ENCODE peak calls at places on chromosomes 3 and 15, in seven cellular contexts. T, F, E, I, W, M and G are unnamed samples.

GRCh38 chr3:111152506-111152905 is 80.9 kb downstream of the NECTIN3 start:
- DNase-seq in T (no peak), F (no peak), E (no peak), I (no peak), W (no peak), M (no peak), G (no peak)

GRCh38 chr3:133883657-133884546 is 11.8 kb downstream of the RAB6B start:
- DNase-seq in T (no peak), F (no peak), E (no peak), I (peak; percentile 7), W (no peak), M (no peak), G (no peak)

GRCh38 chr3:169118666-169119370 is 544.7 kb downstream of the MECOM start:
- DNase-seq in T (no peak), F (no peak), E (no peak), I (no peak), W (no peak), M (no peak), G (no peak)

GRCh38 chr3:195566797-195567196 is 16.9 kb downstream of the APOD start:
- DNase-seq in T (no peak), F (no peak), E (no peak), I (no peak), W (no peak), M (no peak), G (no peak)

GRCh38 chr3:191020730-191021405 is 158.4 kb upstream of the GMNC start:
- DNase-seq in T (no peak), F (no peak), E (no peak), I (no peak), W (no peak), M (no peak), G (no peak)

GRCh38 chr3:30720586-30721313 is 114.3 kb downstream of the TGFBR2 start:
- DNase-seq in T (no peak), F (no peak), E (no peak), I (no peak), W (no peak), M (no peak), G (no peak)

GRCh38 chr15:73921257-73921890 is 4.9 kb upstream of the LOXL1 start:
- DNase-seq in T (no peak), F (no peak), E (no peak), I (no peak), W (no peak), M (no peak), G (no peak)

GRCh38 chr15:63052961-63053698 is 10.6 kb downstream of the TPM1 start:
- DNase-seq in T (peak; percentile 42), F (peak; percentile 76), E (no peak), I (peak; percentile 59), W (no peak), M (peak; percentile 42), G (no peak)

GRCh38 chr15:27057904-27058645 is 87.1 kb downstream of the GABRG3 start:
- DNase-seq in T (no peak), F (no peak), E (no peak), I (no peak), W (no peak), M (peak; percentile 22), G (no peak)

GRCh38 chr15:91469627-91470567 is 369.8 kb downstream of the SV2B start:
- DNase-seq in T (peak; percentile 19), F (no peak), E (no peak), I (peak; percentile 48), W (no peak), M (no peak), G (no peak)

GRCh38 chr15:69346112-69346511 is 47.4 kb downstream of the PAQR5 start:
- DNase-seq in T (no peak), F (no peak), E (no peak), I (no peak), W (no peak), M (peak; percentile 35), G (no peak)

GRCh38 chr3:99520511-99520910 is 117.9 kb upstream of the COL8A1 start:
- DNase-seq in T (no peak), F (no peak), E (no peak), I (no peak), W (no peak), M (no peak), G (no peak)

GRCh38 chr15:51270706-51271105 is 67.7 kb downstream of the CYP19A1 start:
- DNase-seq in T (no peak), F (no peak), E (no peak), I (no peak), W (no peak), M (no peak), G (no peak)

GRCh38 chr15:30671309-30671708 is 45.4 kb downstream of the ARHGAP11B start:
- DNase-seq in T (no peak), F (no peak), E (no peak), I (no peak), W (no peak), M (no peak), G (no peak)

GRCh38 chr3:170076715-170077238 is 39.0 kb downstream of the GPR160 start:
- DNase-seq in T (no peak), F (no peak), E (no peak), I (no peak), W (no peak), M (peak; percentile 45), G (no peak)

GRCh38 chr15:67201136-67201535 is 53.3 kb downstream of the AAGAB start:
- DNase-seq in T (no peak), F (no peak), E (no peak), I (no peak), W (no peak), M (no peak), G (no peak)

GRCh38 chr3:71117572-71118247 is 465.8 kb downstream of the FOXP1 start:
- DNase-seq in T (no peak), F (no peak), E (no peak), I (peak; percentile 52), W (no peak), M (no peak), G (no peak)

GRCh38 chr3:151346292-151346691 is 16.9 kb upstream of the P2RY13 start:
- DNase-seq in T (no peak), F (no peak), E (no peak), I (no peak), W (no peak), M (no peak), G (no peak)

GRCh38 chr3:183253961-183254815 is 1.1 kb downstream of the B3GNT5 start:
- DNase-seq in T (peak; percentile 45), F (no peak), E (no peak), I (peak; percentile 40), W (peak; percentile 70), M (peak; percentile 54), G (no peak)

GRCh38 chr3:169573129-169573528 is 90.4 kb downstream of the MECOM start:
- DNase-seq in T (no peak), F (no peak), E (no peak), I (no peak), W (no peak), M (peak; percentile 19), G (no peak)

GRCh38 chr15:80619677-80620076 is 75.4 kb upstream of the ABHD17C start:
- DNase-seq in T (no peak), F (no peak), E (no peak), I (no peak), W (no peak), M (peak; percentile 65), G (no peak)
- TF ChIP-seq CTCF in T (peak; percentile 25), F (no peak), E (peak; percentile 18), I (peak; percentile 30), W (no peak), M (peak; percentile 42), G (no peak)

DNA sequence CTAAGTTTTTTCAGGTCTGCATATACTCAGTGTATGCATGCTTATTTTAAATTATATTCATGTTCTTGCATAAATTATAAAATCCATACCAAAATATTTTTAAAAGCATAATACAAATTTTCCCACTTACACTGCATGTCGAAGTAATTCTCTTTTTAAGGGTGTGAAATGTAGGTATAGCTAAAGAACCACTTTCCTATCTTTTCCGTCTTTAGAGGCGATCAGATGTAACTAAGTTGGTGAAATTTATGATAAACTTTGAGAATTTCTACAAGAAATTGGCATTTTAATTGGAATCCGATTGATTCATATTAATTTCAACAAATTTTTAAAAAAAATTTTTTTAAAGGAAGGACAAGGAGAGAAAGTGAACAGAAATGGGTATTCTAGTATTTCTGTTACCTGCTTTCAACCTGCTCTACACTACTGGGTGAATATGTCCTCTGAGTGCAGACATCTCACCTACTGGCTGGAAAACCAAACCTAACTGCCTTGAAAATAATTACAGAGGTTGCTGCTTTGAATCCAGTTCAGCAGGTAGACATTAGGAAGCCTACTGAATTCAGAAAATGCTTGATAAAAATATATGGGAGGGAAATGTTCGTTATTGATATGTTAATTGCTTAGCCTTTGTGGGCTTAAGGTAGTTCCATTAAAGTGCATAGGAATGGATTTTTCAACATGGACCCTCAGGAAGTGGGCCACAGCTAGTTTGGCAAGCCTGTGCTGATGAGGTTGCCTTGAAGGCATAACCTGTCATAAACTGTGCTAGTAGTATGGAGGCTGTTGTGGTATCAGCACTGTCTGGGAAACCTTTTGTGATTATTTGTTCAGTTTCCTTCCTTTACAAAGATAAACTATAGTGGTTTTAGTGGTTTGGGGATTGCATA is 5.1 kb downstream of the TRIM71 start:
- DNase-seq in T (no peak), F (no peak), E (no peak), I (no peak), W (no peak), M (no peak), G (no peak)
- H3K27me3 ChIP-seq in T (peaks cover 81% of the 10 kb centered on the region), F (peaks cover under 1% of the 10 kb centered on the region), E (no peaks in the 10 kb centered on the region), I (peaks cover 43% of the 10 kb centered on the region), W (no peaks in the 10 kb centered on the region), M (no peaks in the 10 kb centered on the region), G (peaks cover 7% of the 10 kb centered on the region)

DNA sequence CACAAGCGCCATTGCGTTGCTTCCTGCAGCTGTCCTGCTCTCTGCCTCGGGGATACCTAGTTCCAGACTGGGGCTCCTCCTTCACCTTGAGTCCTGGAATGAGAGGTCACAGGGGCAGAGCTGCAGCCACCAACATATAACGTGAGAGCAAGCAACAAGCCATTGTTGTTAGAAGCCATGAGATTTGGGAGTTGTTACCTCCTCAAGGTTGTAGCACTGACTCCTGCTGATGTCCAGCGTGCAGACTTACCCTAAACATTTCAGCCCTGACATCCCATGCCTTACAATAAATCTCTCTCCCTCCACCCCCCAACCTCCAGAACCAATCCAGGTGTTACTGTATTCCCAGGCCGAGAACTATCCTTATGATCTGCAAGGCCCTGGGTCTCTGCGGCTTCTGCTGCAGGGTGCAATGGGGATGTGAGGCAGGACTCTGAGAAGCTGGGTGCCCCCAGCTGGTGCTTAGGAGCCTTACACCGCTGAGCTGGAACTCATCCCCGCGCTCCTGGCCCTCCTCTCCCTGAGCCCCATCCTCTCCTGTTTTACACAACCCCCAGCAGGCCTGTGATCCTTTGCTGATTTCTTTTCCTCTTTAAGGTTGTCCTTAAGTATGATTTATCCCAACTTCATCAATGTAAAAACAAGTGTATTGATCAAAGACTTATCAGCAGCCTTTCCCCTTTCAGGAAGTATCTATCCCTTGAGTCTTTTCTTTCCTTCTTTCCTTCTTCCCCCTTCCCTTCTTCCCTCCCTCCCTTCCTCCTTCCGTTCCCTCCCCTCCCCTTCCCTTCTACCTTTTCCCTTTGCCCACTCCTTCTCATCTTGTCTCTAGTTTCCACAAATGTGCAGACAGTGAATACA is 84.2 kb upstream of the ABHD2 start:
- DNase-seq in T (no peak), F (no peak), E (peak; percentile 82), I (peak; percentile 24), W (no peak), M (peak; percentile 80), G (no peak)
- TF ChIP-seq CTCF in T (no peak), F (peak; percentile 40), E (peak; percentile 74), I (no peak), W (no peak), M (peak; percentile 68), G (no peak)

DNA sequence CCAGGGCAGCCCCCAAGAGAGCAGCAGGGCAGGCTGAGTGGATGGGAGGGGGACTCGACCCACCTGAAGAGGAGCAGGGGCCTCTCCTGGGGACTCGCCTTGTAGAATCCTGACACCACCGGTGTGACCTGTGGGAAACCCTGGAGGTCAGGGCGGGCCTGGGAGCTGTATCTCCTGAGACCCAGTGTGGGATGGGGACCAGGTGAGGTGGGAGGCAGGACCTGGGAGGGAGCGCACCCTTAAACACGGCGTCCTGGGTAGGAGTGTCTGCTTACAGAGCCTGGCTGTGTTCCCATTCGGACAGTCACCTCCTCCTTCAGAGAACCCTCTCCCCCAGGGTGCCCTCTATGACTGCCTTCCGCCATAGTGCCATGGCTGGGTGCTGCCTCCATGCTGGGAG is 27.1 kb downstream of the C15orf39 start:
- DNase-seq in T (no peak), F (no peak), E (no peak), I (no peak), W (no peak), M (no peak), G (no peak)
- H3K27me3 ChIP-seq in T (no peaks in the 10 kb centered on the region), F (no peaks in the 10 kb centered on the region), E (no peaks in the 10 kb centered on the region), I (no peaks in the 10 kb centered on the region), W (no peaks in the 10 kb centered on the region), M (no peaks in the 10 kb centered on the region), G (no peaks in the 10 kb centered on the region)